ENCODE peak calls at places on chromosomes 4 and X, in seven cellular contexts. R, D, O, E, Z, Q and Y are unnamed samples.

GRCh38 chrX:120749141-120749846 is 119.4 kb upstream of the C1GALT1C1 start:
- DNase-seq in R (no peak), D (no peak), O (no peak), E (no peak), Z (no peak), Q (no peak), Y (no peak)

GRCh38 chrX:11465648-11466411 is 172.6 kb downstream of the AMELX start:
- DNase-seq in R (no peak), D (no peak), O (no peak), E (no peak), Z (no peak), Q (no peak), Y (no peak)

GRCh38 chr4:133812954-133813353 is 388.6 kb downstream of the PABPC4L start:
- DNase-seq in R (no peak), D (no peak), O (no peak), E (no peak), Z (no peak), Q (no peak), Y (no peak)

GRCh38 chr4:52982246-52982950 is 120.3 kb downstream of the RASL11B start:
- DNase-seq in R (peak; percentile 13), D (no peak), O (no peak), E (no peak), Z (no peak), Q (peak; percentile 47), Y (no peak)

GRCh38 chr4:158756588-158756987 is 12.2 kb upstream of the FNIP2 start:
- DNase-seq in R (no peak), D (no peak), O (no peak), E (no peak), Z (no peak), Q (no peak), Y (no peak)

GRCh38 chr4:128346054-128346716 is 58.6 kb upstream of the PGRMC2 start:
- DNase-seq in R (no peak), D (no peak), O (no peak), E (no peak), Z (no peak), Q (no peak), Y (no peak)

GRCh38 chr4:141099326-141099725 is 33.9 kb downstream of the RNF150 start:
- DNase-seq in R (no peak), D (no peak), O (no peak), E (no peak), Z (no peak), Q (no peak), Y (no peak)

GRCh38 chr4:23237771-23238170 is 545.0 kb downstream of the GBA3 start:
- DNase-seq in R (no peak), D (no peak), O (peak; percentile 73), E (no peak), Z (peak; percentile 34), Q (no peak), Y (no peak)

GRCh38 chrX:133475521-133475920 is 60.2 kb upstream of the GPC4 start:
- DNase-seq in R (no peak), D (no peak), O (no peak), E (no peak), Z (peak; percentile 25), Q (no peak), Y (no peak)

GRCh38 chrX:29648161-29648560 is 567.2 kb upstream of the MAGEB2 start:
- DNase-seq in R (no peak), D (no peak), O (no peak), E (no peak), Z (no peak), Q (no peak), Y (no peak)

GRCh38 chrX:10433296-10433965 is 187.0 kb downstream of the MID1 start:
- DNase-seq in R (no peak), D (no peak), O (no peak), E (no peak), Z (no peak), Q (no peak), Y (no peak)

GRCh38 chr4:78569291-78569821 is 17.8 kb downstream of the ANXA3 start:
- DNase-seq in R (no peak), D (no peak), O (no peak), E (no peak), Z (no peak), Q (no peak), Y (no peak)

GRCh38 chrX:47413179-47413594 is 42.8 kb downstream of the ZNF157 start:
- DNase-seq in R (no peak), D (no peak), O (no peak), E (no peak), Z (no peak), Q (no peak), Y (no peak)
- H3K27ac ChIP-seq in R (no peak overlapping the region), D (no peak overlapping the region), O (no peak overlapping the region), E (no peak overlapping the region), Z (no peak overlapping the region), Q (no peak overlapping the region), Y (no peak overlapping the region)

GRCh38 chrX:17595456-17596035 is 141.7 kb upstream of the SCML1 start:
- DNase-seq in R (no peak), D (no peak), O (no peak), E (no peak), Z (no peak), Q (no peak), Y (no peak)

GRCh38 chrX:17588303-17588702 is 149.0 kb upstream of the SCML1 start:
- DNase-seq in R (no peak), D (no peak), O (no peak), E (no peak), Z (no peak), Q (no peak), Y (no peak)

GRCh38 chrX:17592117-17592516 is 145.2 kb upstream of the SCML1 start:
- DNase-seq in R (no peak), D (no peak), O (no peak), E (no peak), Z (no peak), Q (no peak), Y (no peak)

GRCh38 chrX:17590892-17591740 is 146.2 kb upstream of the SCML1 start:
- DNase-seq in R (peak; percentile 44), D (no peak), O (peak; percentile 47), E (peak; percentile 80), Z (peak; percentile 24), Q (peak; percentile 65), Y (peak; percentile 28)

GRCh38 chrX:17591741-17592110 is 145.6 kb upstream of the SCML1 start:
- DNase-seq in R (no peak), D (no peak), O (no peak), E (peak; percentile 69), Z (no peak), Q (no peak), Y (no peak)
- H3K27ac ChIP-seq in R (no peak overlapping the region), D (no peak overlapping the region), O (no peak overlapping the region), E (peak overlapping the region; percentile 77), Z (peak overlapping the region; percentile 34), Q (no peak overlapping the region), Y (no peak overlapping the region)

DNA sequence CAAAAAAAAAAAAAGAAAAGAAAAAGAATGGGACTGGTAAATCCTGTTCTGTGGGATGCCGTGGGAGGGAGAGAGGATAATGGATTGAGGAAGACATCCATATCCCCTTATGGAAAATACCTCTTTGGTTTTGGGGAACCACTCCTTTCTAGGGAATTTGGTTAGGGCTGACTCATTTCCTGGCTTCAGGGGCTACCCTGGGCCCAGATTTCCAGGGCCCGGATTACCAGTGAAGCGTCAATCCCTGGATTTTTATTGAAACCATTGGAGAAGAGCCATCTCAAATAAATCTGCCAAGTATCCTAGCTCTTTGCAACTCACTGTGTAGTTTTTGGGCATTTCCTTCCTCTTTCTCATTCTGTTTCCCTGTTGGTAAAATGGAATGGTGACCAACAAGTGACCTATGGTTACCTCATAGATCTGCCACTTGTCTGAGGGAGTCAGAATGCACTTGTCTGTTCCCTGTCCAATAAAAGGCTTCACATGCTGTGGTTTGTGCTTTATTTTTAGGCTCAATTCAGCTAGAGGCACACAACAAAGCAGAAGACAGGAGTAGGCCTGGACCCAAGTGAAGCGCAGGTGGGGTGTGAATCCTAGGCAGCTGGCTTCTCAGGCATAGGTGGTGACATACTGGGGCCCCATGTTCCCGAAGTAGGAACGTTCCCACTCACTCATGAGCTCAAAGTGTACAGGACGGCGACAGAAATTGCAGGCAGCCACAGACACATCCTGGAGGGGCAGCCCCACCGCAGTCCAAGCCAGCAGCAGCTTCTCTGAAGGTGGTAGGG is 8.6 kb downstream of the APEX2 start:
- DNase-seq in R (no peak), D (no peak), O (no peak), E (no peak), Z (peak; percentile 20), Q (no peak), Y (no peak)
- H3K27ac ChIP-seq in R (peak overlapping the region; percentile 18), D (no peak overlapping the region), O (peak overlapping the region; percentile 69), E (peak overlapping the region; percentile 61), Z (peak overlapping the region; percentile 79), Q (no peak overlapping the region), Y (no peak overlapping the region)

DNA sequence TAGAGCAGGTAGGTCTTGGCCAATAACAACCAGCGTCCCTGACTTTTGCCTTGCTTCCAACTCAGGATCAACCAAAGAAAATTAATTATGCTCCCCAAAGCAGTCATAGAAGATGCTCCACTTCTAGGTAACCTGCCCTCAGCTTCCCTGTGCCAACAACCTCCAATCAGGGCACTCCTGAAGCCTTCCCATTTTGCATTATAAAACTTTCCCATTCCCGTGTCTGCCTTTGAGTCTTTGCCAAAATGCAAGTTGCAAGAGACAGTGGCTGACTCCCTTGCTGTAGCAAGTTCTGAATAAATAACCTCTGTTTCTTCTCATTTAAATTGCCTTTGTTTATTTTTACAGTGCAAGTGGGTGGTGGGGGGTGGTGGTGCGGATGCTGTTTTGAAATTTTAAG is 418.0 kb downstream of the PACRGL start:
- DNase-seq in R (no peak), D (no peak), O (no peak), E (no peak), Z (no peak), Q (no peak), Y (no peak)
- H3K27ac ChIP-seq in R (no peak overlapping the region), D (no peak overlapping the region), O (no peak overlapping the region), E (no peak overlapping the region), Z (no peak overlapping the region), Q (no peak overlapping the region), Y (no peak overlapping the region)

GRCh38 chr4:766152-766515 is 59.8 kb downstream of the CPLX1 start:
- DNase-seq in R (no peak), D (no peak), O (no peak), E (no peak), Z (no peak), Q (no peak), Y (no peak)
- H3K27ac ChIP-seq in R (peak overlapping the region; percentile 79), D (no peak overlapping the region), O (no peak overlapping the region), E (no peak overlapping the region), Z (peak overlapping the region; percentile 5), Q (no peak overlapping the region), Y (no peak overlapping the region)